ENCODE peak calls at places on chromosomes 6 and 20, in four cellular contexts. One of them, this sample, is unnamed.

GRCh38 chr20:36506253-36506652 is 35.1 kb upstream of the MYL9 start:
- DNase-seq in AG04450: no peak
- DNase-seq in left lung: no peak
- DNase-seq in HCT116: no peak
- DNase-seq in this sample: no peak

GRCh38 chr20:39338977-39339376 is 376.8 kb downstream of the DHX35 start:
- DNase-seq in AG04450: no peak
- DNase-seq in left lung: no peak
- DNase-seq in HCT116: no peak
- DNase-seq in this sample: no peak

GRCh38 chr20:19835533-19836222 is 77.6 kb downstream of the RIN2 start:
- DNase-seq in AG04450: no peak
- DNase-seq in left lung: no peak
- DNase-seq in HCT116: no peak
- DNase-seq in this sample: no peak

GRCh38 chr20:58810116-58810878 is 40.4 kb downstream of the GNAS-AS1 start:
- DNase-seq in AG04450: no peak
- DNase-seq in left lung: no peak
- DNase-seq in HCT116: peak; percentile 1
- DNase-seq in this sample: no peak

GRCh38 chr20:57464642-57465211 is 60.2 kb downstream of the CTCFL start:
- DNase-seq in AG04450: no peak
- DNase-seq in left lung: peak; percentile 57
- DNase-seq in HCT116: peak; percentile 36
- DNase-seq in this sample: no peak

GRCh38 chr6:40907198-40907701 is 131.8 kb downstream of the UNC5CL start:
- DNase-seq in AG04450: no peak
- DNase-seq in left lung: no peak
- DNase-seq in HCT116: no peak
- DNase-seq in this sample: peak; percentile 79

GRCh38 chr6:37489697-37490336 is 9.9 kb downstream of the CCDC167 start:
- DNase-seq in AG04450: no peak
- DNase-seq in left lung: no peak
- DNase-seq in HCT116: no peak
- DNase-seq in this sample: no peak

GRCh38 chr6:35782424-35782823 is 1.6 kb downstream of the CLPSL1 start:
- DNase-seq in AG04450: no peak
- DNase-seq in left lung: no peak
- DNase-seq in HCT116: no peak
- DNase-seq in this sample: peak; percentile 93

GRCh38 chr20:3652217-3652616 is 11.0 kb downstream of the GFRA4 start:
- DNase-seq in AG04450: no peak
- DNase-seq in left lung: no peak
- DNase-seq in HCT116: no peak
- DNase-seq in this sample: no peak

GRCh38 chr20:53040678-53041674 is 68.8 kb downstream of the TSHZ2 start:
- DNase-seq in AG04450: no peak
- DNase-seq in left lung: no peak
- DNase-seq in HCT116: no peak
- DNase-seq in this sample: peak; percentile 68

GRCh38 chr20:53752971-53753879 is 159.6 kb upstream of the ZNF217 start:
- DNase-seq in AG04450: no peak
- DNase-seq in left lung: no peak
- DNase-seq in HCT116: no peak
- DNase-seq in this sample: no peak

GRCh38 chr20:46304852-46305251 is 3.4 kb downstream of the CDH22 start:
- DNase-seq in AG04450: no peak
- DNase-seq in left lung: no peak
- DNase-seq in HCT116: no peak
- DNase-seq in this sample: no peak

GRCh38 chr6:85130743-85131142 is 319.1 kb upstream of the NT5E start:
- DNase-seq in AG04450: no peak
- DNase-seq in left lung: no peak
- DNase-seq in HCT116: no peak
- DNase-seq in this sample: no peak

GRCh38 chr20:37299718-37300529 is 10.5 kb downstream of the MANBAL start:
- DNase-seq in AG04450: no peak
- DNase-seq in left lung: no peak
- DNase-seq in HCT116: no peak
- DNase-seq in this sample: no peak

GRCh38 chr20:64238851-64239387 is 16.6 kb upstream of the PCMTD2 start:
- DNase-seq in AG04450: no peak
- DNase-seq in left lung: peak; percentile 13
- DNase-seq in HCT116: no peak
- DNase-seq in this sample: no peak

GRCh38 chr6:160921095-160921494 is 70.5 kb upstream of the MAP3K4 start:
- DNase-seq in AG04450: no peak
- DNase-seq in left lung: no peak
- DNase-seq in HCT116: no peak
- DNase-seq in this sample: no peak

GRCh38 chr6:160917581-160917980 is 74.0 kb upstream of the MAP3K4 start:
- DNase-seq in AG04450: no peak
- DNase-seq in left lung: no peak
- DNase-seq in HCT116: no peak
- DNase-seq in this sample: no peak

DNA sequence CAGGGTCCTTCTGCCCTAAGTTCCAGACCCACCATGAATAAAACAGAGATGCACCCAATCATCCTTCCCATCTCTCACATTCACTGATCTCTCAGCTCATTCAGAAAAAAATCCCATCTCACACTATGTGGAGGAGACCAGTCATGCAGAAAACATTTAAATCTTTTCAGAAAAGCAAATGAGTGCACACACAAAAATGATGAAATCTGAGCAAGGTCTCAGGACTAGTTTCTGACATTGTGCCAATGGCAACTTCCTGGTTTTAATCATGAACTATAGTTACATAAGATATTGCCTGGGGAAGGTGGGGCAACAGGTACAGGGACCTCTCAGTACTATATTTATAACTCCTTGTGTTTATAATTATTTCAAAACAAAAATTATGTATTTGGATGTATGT is 71.9 kb upstream of the MAP3K4 start:
- DNase-seq in AG04450: peak; percentile 54
- DNase-seq in left lung: no peak
- DNase-seq in HCT116: no peak
- DNase-seq in this sample: no peak
- H3K4me3 ChIP-seq in AG04450: no peak overlapping the region
- H3K4me3 ChIP-seq in left lung: no peak overlapping the region
- H3K4me3 ChIP-seq in HCT116: no peak overlapping the region
- H3K4me3 ChIP-seq in this sample: no peak overlapping the region

DNA sequence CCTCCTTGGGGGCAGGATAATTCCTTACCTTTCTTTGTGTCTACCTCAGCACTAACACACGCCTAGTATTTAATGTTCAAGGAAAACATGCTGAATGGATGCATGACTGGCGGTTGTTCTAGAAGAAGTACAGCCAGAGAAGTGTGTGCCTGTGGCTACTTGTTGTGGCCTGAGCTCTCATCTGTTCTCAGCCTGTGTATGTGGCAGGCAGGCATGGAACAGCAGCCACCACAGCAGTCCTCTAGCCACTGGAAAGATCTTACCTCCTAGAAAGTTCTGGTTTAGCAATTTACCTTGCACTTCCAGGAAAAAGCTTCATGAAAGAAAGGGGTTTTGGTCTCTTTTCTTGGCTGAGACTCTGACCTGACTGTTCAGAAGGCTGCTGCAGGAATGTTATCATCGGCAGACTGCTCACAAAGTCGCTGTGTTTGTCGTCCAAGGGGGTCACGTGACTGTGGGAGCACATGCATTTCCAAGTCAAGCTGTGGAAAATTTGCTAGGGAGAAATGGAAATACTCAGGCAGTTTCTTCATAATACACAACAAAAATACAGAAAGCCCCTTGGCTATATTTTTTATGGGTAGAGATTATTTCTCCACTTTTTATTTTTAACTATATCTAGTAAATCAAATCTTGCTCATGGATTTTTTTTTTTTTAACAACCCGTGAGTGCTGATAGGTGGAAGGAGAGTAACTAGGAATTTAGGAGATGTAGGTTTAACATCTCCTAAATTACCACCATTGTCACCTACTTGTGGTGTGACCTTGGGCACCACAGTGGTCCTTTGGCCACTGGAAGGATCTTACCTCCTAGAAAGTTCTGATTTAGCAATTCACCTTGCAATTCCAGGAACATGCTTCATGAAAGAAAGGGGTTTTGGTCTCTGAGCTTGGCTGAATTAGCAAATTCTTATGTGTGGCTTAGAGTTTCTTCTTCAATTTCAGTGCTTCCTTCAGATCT is 110.8 kb upstream of the GPR6 start:
- DNase-seq in AG04450: no peak
- DNase-seq in left lung: peak; percentile 64
- DNase-seq in HCT116: no peak
- DNase-seq in this sample: peak; percentile 58
- H3K27ac ChIP-seq in AG04450: no peak overlapping the region
- H3K27ac ChIP-seq in left lung: peak overlapping the region; percentile 67
- H3K27ac ChIP-seq in HCT116: no peak overlapping the region
- H3K27ac ChIP-seq in this sample: peak overlapping the region; percentile 38

GRCh38 chr20:56274156-56274555 is 25.6 kb downstream of the MC3R start:
- DNase-seq in AG04450: no peak
- DNase-seq in left lung: no peak
- DNase-seq in HCT116: no peak
- DNase-seq in this sample: no peak
- H3K9me3 ChIP-seq in AG04450: peaks cover 20% of the 10 kb centered on the region
- H3K9me3 ChIP-seq in left lung: no peaks in the 10 kb centered on the region
- H3K9me3 ChIP-seq in HCT116: no peaks in the 10 kb centered on the region
- H3K9me3 ChIP-seq in this sample: no peaks in the 10 kb centered on the region

GRCh38 chr6:43924222-43924702 is 154.3 kb downstream of the VEGFA start:
- DNase-seq in AG04450: no peak
- DNase-seq in left lung: peak; percentile 37
- DNase-seq in HCT116: no peak
- DNase-seq in this sample: peak; percentile 33
- H3K4me3 ChIP-seq in AG04450: no peak overlapping the region
- H3K4me3 ChIP-seq in left lung: no peak overlapping the region
- H3K4me3 ChIP-seq in HCT116: no peak overlapping the region
- H3K4me3 ChIP-seq in this sample: no peak overlapping the region

DNA sequence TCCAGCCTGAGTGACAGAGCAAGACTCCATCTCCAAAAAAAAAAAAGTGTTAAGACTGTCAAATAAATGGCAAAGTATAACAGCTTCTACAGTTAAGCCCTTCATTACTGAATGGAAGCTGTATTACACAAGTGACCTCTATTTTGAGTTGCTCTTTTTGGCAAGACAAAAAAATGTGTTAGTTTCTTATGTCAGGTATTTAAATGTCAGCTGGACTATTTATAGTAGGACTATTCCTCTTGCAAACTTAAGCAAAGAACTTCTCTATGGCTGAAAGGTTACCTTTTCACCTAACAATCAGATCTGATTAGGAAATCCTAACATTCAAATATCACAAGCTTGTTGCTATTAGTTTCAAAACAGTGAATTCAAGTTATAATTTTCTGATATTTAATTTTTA is 12.4 kb downstream of the UBE2V1 start:
- DNase-seq in AG04450: no peak
- DNase-seq in left lung: no peak
- DNase-seq in HCT116: no peak
- DNase-seq in this sample: no peak
- H3K27ac ChIP-seq in AG04450: no peak overlapping the region
- H3K27ac ChIP-seq in left lung: no peak overlapping the region
- H3K27ac ChIP-seq in HCT116: no peak overlapping the region
- H3K27ac ChIP-seq in this sample: no peak overlapping the region

DNA sequence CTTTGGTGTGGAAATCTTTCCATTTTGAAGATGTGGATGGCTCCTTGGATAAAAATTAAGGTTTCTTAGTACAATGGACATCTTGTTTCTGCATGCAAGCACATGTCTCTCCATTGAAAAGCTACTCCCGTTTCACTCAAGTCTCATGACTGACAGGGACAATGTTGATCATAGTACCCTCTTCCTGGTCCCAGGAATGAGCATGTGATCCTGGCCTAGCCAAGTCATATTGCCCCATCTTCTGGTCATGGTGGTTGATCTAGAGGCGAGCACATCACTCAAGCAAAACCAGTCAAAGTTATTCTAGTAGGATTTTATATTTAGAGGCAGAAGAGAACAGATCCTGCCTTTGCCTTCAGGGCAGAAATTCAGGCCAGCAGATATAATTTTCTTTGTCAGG is 12.2 kb upstream of the CBLN4 start:
- DNase-seq in AG04450: no peak
- DNase-seq in left lung: no peak
- DNase-seq in HCT116: no peak
- DNase-seq in this sample: no peak
- H3K9me3 ChIP-seq in AG04450: peaks cover 14% of the 10 kb centered on the region
- H3K9me3 ChIP-seq in left lung: no peaks in the 10 kb centered on the region
- H3K9me3 ChIP-seq in HCT116: peaks cover 28% of the 10 kb centered on the region
- H3K9me3 ChIP-seq in this sample: no peaks in the 10 kb centered on the region

GRCh38 chr20:1184260-1184637 is 532 bp downstream of the TMEM74B start:
- DNase-seq in AG04450: no peak
- DNase-seq in left lung: no peak
- DNase-seq in HCT116: no peak
- DNase-seq in this sample: no peak
- H3K4me3 ChIP-seq in AG04450: no peak overlapping the region
- H3K4me3 ChIP-seq in left lung: peak overlapping the region; percentile 35
- H3K4me3 ChIP-seq in HCT116: peak overlapping the region; percentile 51
- H3K4me3 ChIP-seq in this sample: peak overlapping the region; percentile 77

DNA sequence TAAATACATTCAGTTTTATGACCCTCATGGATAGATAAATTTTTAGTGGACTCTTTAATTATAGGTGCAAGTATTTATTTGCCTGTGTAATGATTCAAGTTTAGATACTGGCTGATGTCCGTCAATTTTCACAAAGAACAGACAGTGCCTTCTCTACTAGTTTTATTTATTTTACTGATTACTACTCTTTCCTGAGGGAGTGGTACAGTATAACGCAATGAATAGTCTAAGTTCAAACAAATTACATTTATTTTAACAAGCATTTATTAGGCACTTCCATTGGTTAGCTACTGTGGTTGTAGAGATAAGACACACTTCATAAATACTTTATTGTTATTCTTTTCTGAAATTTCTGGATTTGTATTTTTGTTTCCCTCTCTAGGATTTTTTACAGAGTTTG is 74.3 kb downstream of the ADGRG6 start:
- DNase-seq in AG04450: no peak
- DNase-seq in left lung: no peak
- DNase-seq in HCT116: no peak
- DNase-seq in this sample: no peak
- H3K27ac ChIP-seq in AG04450: no peak overlapping the region
- H3K27ac ChIP-seq in left lung: no peak overlapping the region
- H3K27ac ChIP-seq in HCT116: peak overlapping the region; percentile 92
- H3K27ac ChIP-seq in this sample: no peak overlapping the region

GRCh38 chr6:146301760-146302159 is 241.9 kb upstream of the RAB32 start:
- DNase-seq in AG04450: no peak
- DNase-seq in left lung: no peak
- DNase-seq in HCT116: no peak
- DNase-seq in this sample: no peak
- H3K9me3 ChIP-seq in AG04450: no peaks in the 10 kb centered on the region
- H3K9me3 ChIP-seq in left lung: no peaks in the 10 kb centered on the region
- H3K9me3 ChIP-seq in HCT116: no peaks in the 10 kb centered on the region
- H3K9me3 ChIP-seq in this sample: no peaks in the 10 kb centered on the region

This sample was measured in breast epithelium.